ENCODE peak calls at places on chromosomes 5 and 9, in nine cellular contexts. U is CD4-positive, CD25-positive, alpha-beta regulatory T cell; L is thyroid gland; A is spleen; K is mesendoderm; Z is CD4-positive, alpha-beta memory T cell; J is lung; S is tibial nerve; C is CD8-positive, alpha-beta memory T cell. N is an unnamed sample. For H3K36me3, the result is how much of the 10 kb centered on the place peaks cover.

GRCh38 chr5:180138214-180138975 is 66.8 kb upstream of the RNF130 start:
- DNase-seq in U (no peak), L (no peak), A (no peak), K (no peak), Z (no peak), J (no peak), S (no peak), C (no peak), N (no peak)

GRCh38 chr5:127031147-127031862 is 947 bp upstream of the MARCHF3 start:
- DNase-seq in U (peak), L (peak), A (peak), K (no peak), Z (peak), J (no peak), S (no peak), C (peak), N (peak)

GRCh38 chr5:153756540-153756939 is 266.1 kb downstream of the GRIA1 start:
- DNase-seq in U (no peak), L (no peak), A (no peak), K (peak), Z (no peak), J (no peak), S (no peak), C (no peak), N (no peak)

GRCh38 chr9:106284300-106284699 is 578.7 kb upstream of the ZNF462 start:
- DNase-seq in U (no peak), L (no peak), A (no peak), K (peak), Z (no peak), J (no peak), S (no peak), C (no peak), N (no peak)

GRCh38 chr5:131167615-131168014 is 2.6 kb upstream of the HINT1 start:
- DNase-seq in U (no peak), L (no peak), A (no peak), K (no peak), Z (no peak), J (no peak), S (no peak), C (no peak), N (no peak)

GRCh38 chr9:99004115-99004514 is 60.4 kb downstream of the COL15A1 start:
- DNase-seq in U (no peak), L (no peak), A (no peak), K (no peak), Z (no peak), J (no peak), S (no peak), C (no peak), N (no peak)

GRCh38 chr5:180460834-180461233 is 33.3 kb upstream of the CNOT6 start:
- DNase-seq in U (no peak), L (no peak), A (peak), K (no peak), Z (no peak), J (no peak), S (no peak), C (no peak), N (no peak)

GRCh38 chr5:63959177-63959982 is 2.9 kb downstream of the HTR1A start:
- DNase-seq in U (no peak), L (no peak), A (peak), K (peak), Z (no peak), J (no peak), S (no peak), C (no peak), N (no peak)

GRCh38 chr5:120139039-120139438 is 325.1 kb upstream of the PRR16 start:
- DNase-seq in U (no peak), L (no peak), A (no peak), K (no peak), Z (no peak), J (no peak), S (peak), C (no peak), N (no peak)

DNA sequence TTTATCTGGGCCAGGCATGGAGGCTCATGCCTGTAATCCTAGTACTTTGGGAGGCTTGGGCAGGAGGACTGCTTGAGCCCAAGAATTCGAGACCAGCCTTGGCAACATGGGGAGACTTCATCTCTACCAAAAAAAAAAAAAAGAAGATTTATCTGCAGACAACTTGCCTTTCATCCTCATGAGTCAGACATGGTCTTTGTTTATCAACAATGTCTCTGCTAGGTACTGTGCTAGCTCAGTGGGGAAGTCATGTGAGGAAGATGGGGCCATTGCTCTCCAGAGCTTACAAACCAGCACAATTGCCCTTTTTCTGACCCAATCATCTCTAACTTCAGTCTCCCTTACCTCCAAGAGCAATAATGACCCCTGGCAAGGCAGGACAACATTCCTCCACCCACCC is 1.6 kb downstream of the URM1 start:
- DNase-seq in U (no peak), L (no peak), A (no peak), K (no peak), Z (no peak), J (no peak), S (no peak), C (no peak), N (no peak)
- H3K4me3 ChIP-seq in U (no peak), L (no peak), A (peak), K (no peak), Z (no peak), J (no peak), S (no peak), C (no peak), N (peak)

GRCh38 chr9:135487281-135488012 is 7.9 kb downstream of the PPP1R26 start:
- DNase-seq in U (no peak), L (no peak), A (peak), K (no peak), Z (no peak), J (no peak), S (no peak), C (no peak), N (no peak)

GRCh38 chr9:135485832-135486231 is 6.2 kb downstream of the PPP1R26 start:
- DNase-seq in U (no peak), L (no peak), A (peak), K (no peak), Z (no peak), J (no peak), S (no peak), C (no peak), N (no peak)

GRCh38 chr9:135488013-135488330 is 8.4 kb downstream of the PPP1R26 start:
- DNase-seq in U (no peak), L (no peak), A (no peak), K (no peak), Z (no peak), J (no peak), S (no peak), C (no peak), N (no peak)

GRCh38 chr9:135485385-135485784 is 5.8 kb downstream of the PPP1R26 start:
- DNase-seq in U (no peak), L (no peak), A (no peak), K (no peak), Z (no peak), J (no peak), S (no peak), C (no peak), N (no peak)

GRCh38 chr9:135486267-135487065 is 6.9 kb downstream of the PPP1R26 start:
- DNase-seq in U (no peak), L (no peak), A (peak), K (no peak), Z (no peak), J (no peak), S (no peak), C (no peak), N (no peak)
- H3K36me3 ChIP-seq in U (under half), L (under half), A (under half), K (under half), Z (under half), J (under half), S (under half), C (under half), N (under half)

DNA sequence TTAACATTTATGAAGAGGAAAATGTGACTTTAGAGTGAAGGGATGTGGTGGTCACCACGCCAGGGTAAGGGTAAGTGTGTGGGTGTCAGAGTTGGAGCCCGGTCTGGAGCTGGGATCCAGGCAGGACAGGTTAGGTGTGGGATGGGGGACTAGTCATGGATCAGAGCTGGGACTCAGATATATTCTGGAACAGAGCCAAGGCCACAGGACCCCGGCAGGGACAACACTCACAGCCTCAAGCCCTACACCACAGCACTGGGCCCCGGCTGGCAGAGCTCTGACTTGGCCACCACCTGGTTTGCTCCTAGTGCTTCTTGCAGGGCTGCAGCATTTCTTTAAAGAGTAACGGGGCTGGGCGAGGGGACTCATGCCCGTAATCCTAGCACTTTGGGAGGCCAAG is 47.4 kb downstream of the C5orf15 start:
- DNase-seq in U (no peak), L (no peak), A (peak), K (no peak), Z (no peak), J (no peak), S (no peak), C (no peak), N (no peak)
- H3K4me3 ChIP-seq in U (no peak), L (no peak), A (no peak), K (no peak), Z (no peak), J (no peak), S (no peak), C (no peak), N (no peak)

GRCh38 chr9:93730643-93731042 is 154.3 kb downstream of the PHF2 start:
- DNase-seq in U (no peak), L (no peak), A (no peak), K (no peak), Z (no peak), J (no peak), S (no peak), C (no peak), N (no peak)
- H3K36me3 ChIP-seq in U (under half), L (under half), A (under half), K (under half), Z (under half), J (under half), S (under half), C (under half), N (under half)

DNA sequence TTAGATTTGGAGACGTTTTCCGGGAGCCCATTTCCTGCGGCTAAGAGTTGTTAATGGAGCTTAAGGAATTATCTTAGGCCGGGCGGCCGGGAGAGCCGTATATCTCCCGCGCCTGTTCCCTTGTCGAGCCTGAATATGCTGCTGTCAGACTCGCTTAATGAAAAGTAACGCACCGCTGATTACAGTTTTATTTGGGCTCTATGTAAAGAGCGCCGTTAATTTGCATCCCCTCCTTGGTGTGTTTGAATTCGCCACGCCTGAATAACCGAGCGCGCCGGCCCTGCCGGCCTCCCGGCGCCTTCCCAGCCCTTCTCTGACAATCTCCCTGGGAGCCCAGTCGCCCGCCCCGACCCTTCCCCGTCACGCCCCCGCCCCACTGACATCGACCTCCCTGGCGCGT is 7.9 kb downstream of the IRX4 start:
- DNase-seq in U (no peak), L (no peak), A (no peak), K (peak), Z (no peak), J (no peak), S (no peak), C (no peak), N (no peak)
- H3K4me3 ChIP-seq in U (no peak), L (no peak), A (peak), K (no peak), Z (no peak), J (no peak), S (no peak), C (no peak), N (no peak)

GRCh38 chr9:126391713-126392661 is 65.4 kb downstream of the MVB12B start:
- DNase-seq in U (no peak), L (no peak), A (no peak), K (no peak), Z (no peak), J (no peak), S (no peak), C (no peak), N (no peak)

GRCh38 chr9:126392662-126393383 is 66.2 kb downstream of the MVB12B start:
- DNase-seq in U (no peak), L (no peak), A (no peak), K (no peak), Z (no peak), J (no peak), S (peak), C (no peak), N (no peak)

GRCh38 chr9:126388964-126389363 is 62.3 kb downstream of the MVB12B start:
- DNase-seq in U (no peak), L (no peak), A (no peak), K (no peak), Z (no peak), J (no peak), S (no peak), C (no peak), N (no peak)

GRCh38 chr9:126390923-126391322 is 64.3 kb downstream of the MVB12B start:
- DNase-seq in U (no peak), L (no peak), A (no peak), K (no peak), Z (no peak), J (no peak), S (no peak), C (no peak), N (no peak)

GRCh38 chr9:126389958-126390357 is 63.3 kb downstream of the MVB12B start:
- DNase-seq in U (peak), L (no peak), A (no peak), K (no peak), Z (no peak), J (no peak), S (no peak), C (no peak), N (no peak)
- H3K36me3 ChIP-seq in U (under half), L (under half), A (under half), K (under half), Z (under half), J (under half), S (under half), C (under half), N (half or more)

DNA sequence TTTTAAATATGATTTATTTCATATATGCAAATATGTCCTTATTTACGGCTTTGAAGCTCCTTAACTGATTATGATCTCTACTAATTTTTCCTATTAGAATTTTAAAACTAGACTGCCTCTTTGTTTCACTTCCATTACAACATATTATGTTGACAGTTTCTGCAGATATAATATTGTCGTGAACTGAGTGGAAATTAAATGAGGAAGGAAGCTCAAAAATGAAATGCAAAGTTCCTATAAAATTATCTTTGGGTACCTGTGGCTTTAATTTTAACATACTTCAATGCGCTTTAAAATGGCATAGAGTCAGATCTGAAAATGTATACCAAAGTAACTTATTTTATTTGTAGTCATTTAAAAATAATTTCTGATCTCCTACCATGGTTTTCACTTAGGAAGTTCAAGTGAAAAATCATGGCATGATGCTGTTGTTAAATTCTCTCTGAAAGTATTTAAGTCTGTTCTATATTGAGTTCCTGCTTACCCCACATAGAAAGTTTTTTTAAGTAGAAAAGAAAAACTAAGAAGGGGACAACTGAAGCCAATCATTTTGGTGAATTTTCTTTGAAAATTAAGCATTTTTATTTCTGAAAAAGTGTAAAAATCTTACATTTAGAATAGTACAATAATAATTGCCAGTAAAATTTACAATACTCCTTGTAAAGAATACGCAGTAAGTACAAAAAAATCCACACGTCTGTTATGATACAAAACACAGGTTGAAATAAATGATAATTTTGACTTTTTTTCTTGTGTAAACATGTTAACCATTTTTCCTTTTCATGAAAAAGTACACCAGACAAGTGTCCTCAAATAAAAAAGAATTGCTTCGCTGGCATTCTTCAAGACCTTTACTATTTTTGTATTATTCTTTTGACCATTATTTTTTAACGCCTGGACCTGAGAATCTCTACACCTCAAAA is 2.6 kb downstream of the FOXD1 start:
- DNase-seq in U (no peak), L (no peak), A (no peak), K (no peak), Z (no peak), J (no peak), S (no peak), C (no peak), N (no peak)
- H3K4me3 ChIP-seq in U (no peak), L (no peak), A (peak), K (no peak), Z (no peak), J (no peak), S (peak), C (no peak), N (no peak)

DNA sequence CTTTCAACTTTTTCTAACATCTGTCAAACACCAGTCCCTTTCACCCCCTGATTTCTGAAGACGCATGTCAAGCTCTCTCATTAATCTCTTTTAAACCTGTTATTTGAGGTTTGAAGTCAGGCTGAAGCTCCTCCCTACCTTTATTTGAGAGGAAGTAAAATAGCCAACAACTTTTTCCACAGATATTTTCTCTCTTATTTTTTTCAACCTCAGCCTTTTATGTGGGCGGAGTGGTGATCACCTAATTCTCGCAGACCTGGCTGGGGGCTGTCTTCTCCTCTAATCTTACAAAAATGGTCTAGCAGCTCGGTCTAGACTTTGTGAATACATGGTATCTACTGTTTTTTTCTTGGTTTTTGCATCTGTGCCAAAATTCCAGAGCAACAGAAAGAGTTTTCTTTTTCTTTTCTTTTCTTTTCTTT is 395.7 kb upstream of the ACTBL2 start:
- DNase-seq in U (no peak), L (no peak), A (no peak), K (no peak), Z (no peak), J (no peak), S (no peak), C (no peak), N (no peak)
- H3K36me3 ChIP-seq in U (under half), L (under half), A (under half), K (under half), Z (under half), J (under half), S (under half), C (under half), N (under half)